ENCODE peak calls at places on chromosomes 2 and 18, in ten cellular contexts. H is CD4-positive, alpha-beta T cell; E is small intestine; S is H9; W is neuronal stem cell; B is heart left ventricle; K is A549; Q is IMR-90; J is left ventricle myocardium inferior; C is Peyer's patch. D is an unnamed sample.
A peak's percentile ranks its signal among the peaks of the same experiment; 100 is the strongest.

GRCh38 chr2:120402070-120402440 is 56.1 kb downstream of the INHBB start:
- DNase-seq in K (no peak), J (no peak), C (no peak), W (no peak), Q (no peak), S (no peak), B (no peak), E (no peak), H (no peak), D (no peak)

GRCh38 chr2:10668402-10669012 is 21.3 kb downstream of the NOL10 start:
- DNase-seq in E (peak; percentile 70), C (no peak), Q (peak; percentile 69), H (no peak), K (peak; percentile 72), S (no peak), B (no peak), J (no peak), W (peak; percentile 64), D (no peak)

GRCh38 chr2:203340791-203341487 is 12.7 kb downstream of the ABI2 start:
- DNase-seq in H (no peak), J (no peak), K (peak; percentile 78), Q (peak; percentile 69), B (no peak), S (peak; percentile 54), E (no peak), C (no peak), W (peak; percentile 35), D (no peak)

GRCh38 chr18:69985239-69985638 is 37.6 kb upstream of the CD226 start:
- DNase-seq in W (no peak), H (no peak), B (no peak), J (no peak), S (peak; percentile 57), Q (no peak), E (no peak), C (no peak), K (no peak), D (no peak)

GRCh38 chr2:216694201-216694825 is 1.0 kb downstream of the IGFBP5 start:
- DNase-seq in Q (no peak), K (peak; percentile 54), S (peak; percentile 72), W (no peak), E (no peak), J (peak; percentile 66), H (no peak), C (no peak), B (peak; percentile 53), D (no peak)

GRCh38 chr18:48028081-48028480 is 97.6 kb upstream of the SMAD2 start:
- DNase-seq in Q (no peak), S (no peak), J (no peak), E (no peak), W (no peak), C (no peak), K (no peak), B (no peak), H (no peak), D (no peak)

GRCh38 chr2:234388591-234388990 is 108.3 kb downstream of the ARL4C start:
- DNase-seq in J (no peak), S (no peak), E (no peak), C (no peak), W (no peak), B (no peak), K (no peak), H (no peak), Q (no peak), D (no peak)

GRCh38 chr2:152508446-152508845 is 173.5 kb downstream of the FMNL2 start:
- DNase-seq in W (no peak), C (no peak), E (no peak), Q (peak; percentile 86), S (no peak), B (no peak), K (peak; percentile 34), J (no peak), H (no peak), D (no peak)

GRCh38 chr2:106098081-106098480 is 96.0 kb downstream of the UXS1 start:
- DNase-seq in H (no peak), C (no peak), E (no peak), B (no peak), J (no peak), W (no peak), K (peak; percentile 24), Q (no peak), S (no peak), D (no peak)

GRCh38 chr2:100819365-100820345 is at the start of gene NPAS2:
- DNase-seq in J (peak; percentile 54), H (no peak), B (peak; percentile 58), W (no peak), E (peak; percentile 55), Q (peak; percentile 46), C (no peak), S (peak; percentile 49), K (peak; percentile 64), D (peak; percentile 7)

GRCh38 chr2:172102858-172103359 is at the start of gene DLX2:
- DNase-seq in J (peak; percentile 73), S (peak; percentile 98), Q (peak; percentile 86), E (peak; percentile 79), C (peak; percentile 71), K (peak; percentile 91), H (no peak), W (peak; percentile 86), B (peak; percentile 80), D (peak; percentile 48)

GRCh38 chr2:109466674-109467575 is 146.8 kb downstream of the SEPTIN10 start:
- DNase-seq in Q (peak; percentile 62), E (no peak), J (no peak), K (peak; percentile 19), B (no peak), W (no peak), H (no peak), C (no peak), S (no peak), D (no peak)

GRCh38 chr18:25189391-25190185 is 162.4 kb downstream of the ZNF521 start:
- DNase-seq in B (no peak), S (no peak), J (no peak), Q (no peak), C (no peak), E (no peak), K (no peak), W (no peak), H (no peak), D (no peak)

GRCh38 chr2:216202602-216203250 is 93.6 kb downstream of the XRCC5 start:
- DNase-seq in E (no peak), J (no peak), S (no peak), B (no peak), H (no peak), K (no peak), C (no peak), Q (no peak), W (no peak), D (no peak)

GRCh38 chr2:235270951-235271350 is 222.9 kb upstream of the AGAP1 start:
- DNase-seq in W (no peak), Q (peak; percentile 70), C (no peak), S (no peak), J (no peak), B (no peak), H (no peak), K (no peak), E (no peak), D (no peak)

GRCh38 chr2:224401641-224402342 is at the start of gene FAM124B:
- DNase-seq in H (peak; percentile 9), B (peak; percentile 64), W (no peak), S (no peak), E (peak; percentile 13), C (peak; percentile 29), K (no peak), J (peak; percentile 64), Q (peak; percentile 42), D (peak; percentile 25)

GRCh38 chr2:241074901-241075540 is 27.1 kb downstream of the MTERF4 start:
- DNase-seq in J (no peak), H (no peak), K (no peak), S (no peak), W (no peak), B (no peak), Q (no peak), C (no peak), E (no peak), D (no peak)

GRCh38 chr18:46163941-46164499 is 59.8 kb downstream of the HAUS1 start:
- DNase-seq in B (no peak), E (no peak), H (no peak), S (no peak), C (no peak), J (no peak), Q (no peak), K (no peak), W (no peak), D (no peak)

GRCh38 chr2:191299009-191299408 is 53.8 kb downstream of the MYO1B start:
- DNase-seq in W (no peak), Q (peak; percentile 34), K (no peak), J (no peak), H (no peak), S (no peak), B (no peak), E (no peak), C (no peak), D (no peak)

GRCh38 chr18:71598374-71598773 is 945.8 kb downstream of the CBLN2 start:
- DNase-seq in E (no peak), J (no peak), C (no peak), W (no peak), S (no peak), B (no peak), H (no peak), Q (no peak), K (no peak), D (no peak)
- H3K9me3 ChIP-seq in E (no peaks in the 10 kb centered on the region), J (no peaks in the 10 kb centered on the region), C (no peaks in the 10 kb centered on the region), W (no peaks in the 10 kb centered on the region), S (no peaks in the 10 kb centered on the region), B (peaks cover 3% of the 10 kb centered on the region), H (no peaks in the 10 kb centered on the region), Q (no peaks in the 10 kb centered on the region), K (no peaks in the 10 kb centered on the region), D (no peaks in the 10 kb centered on the region)

GRCh38 chr2:95059656-95060370 is 34.3 kb downstream of the MAL start:
- DNase-seq in J (no peak), W (no peak), C (no peak), Q (no peak), H (no peak), B (peak; percentile 14), E (no peak), K (no peak), S (peak; percentile 17), D (no peak)
- H3K9me3 ChIP-seq in J (no peaks in the 10 kb centered on the region), W (no peaks in the 10 kb centered on the region), C (no peaks in the 10 kb centered on the region), Q (no peaks in the 10 kb centered on the region), H (no peaks in the 10 kb centered on the region), B (no peaks in the 10 kb centered on the region), E (no peaks in the 10 kb centered on the region), K (no peaks in the 10 kb centered on the region), S (no peaks in the 10 kb centered on the region), D (no peaks in the 10 kb centered on the region)

GRCh38 chr18:71799016-71799673 is 745.0 kb downstream of the CBLN2 start:
- DNase-seq in C (no peak), J (no peak), B (no peak), Q (peak; percentile 77), K (no peak), H (no peak), E (no peak), W (no peak), S (no peak), D (no peak)
- H3K9me3 ChIP-seq in C (no peaks in the 10 kb centered on the region), J (peaks cover 3% of the 10 kb centered on the region), B (no peaks in the 10 kb centered on the region), Q (peaks cover 3% of the 10 kb centered on the region), K (no peaks in the 10 kb centered on the region), H (no peaks in the 10 kb centered on the region), E (no peaks in the 10 kb centered on the region), W (no peaks in the 10 kb centered on the region), S (no peaks in the 10 kb centered on the region), D (no peaks in the 10 kb centered on the region)

DNA sequence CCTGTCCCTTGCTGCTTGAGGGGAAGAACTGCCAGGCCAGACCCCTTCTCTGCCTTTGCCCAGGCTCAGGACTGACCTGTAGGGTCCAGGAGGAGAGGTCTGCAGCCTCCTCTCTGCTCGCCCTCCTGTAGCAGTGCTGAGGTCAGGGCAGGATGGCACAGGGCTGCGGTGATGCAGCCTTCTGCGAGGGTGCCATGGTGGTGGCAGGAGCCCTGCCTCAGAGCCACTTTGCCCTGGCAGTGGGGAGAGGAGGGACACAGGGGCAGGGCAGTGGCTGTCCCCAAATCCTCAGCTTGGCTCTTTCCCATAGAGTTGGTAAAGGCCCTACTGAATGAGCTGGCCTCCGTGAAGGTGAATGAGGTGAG is 884 bp downstream of the PROM2 start:
- DNase-seq in K (no peak), E (no peak), Q (no peak), B (peak; percentile 2), W (no peak), S (no peak), H (no peak), J (no peak), C (no peak), D (no peak)
- H3K9me3 ChIP-seq in K (peaks cover 34% of the 10 kb centered on the region), E (no peaks in the 10 kb centered on the region), Q (peaks cover 2% of the 10 kb centered on the region), B (no peaks in the 10 kb centered on the region), W (no peaks in the 10 kb centered on the region), S (no peaks in the 10 kb centered on the region), H (no peaks in the 10 kb centered on the region), J (no peaks in the 10 kb centered on the region), C (no peaks in the 10 kb centered on the region), D (no peaks in the 10 kb centered on the region)

D was measured in T-helper 17 cell.